ENCODE peak calls at places on chromosomes 7 and 10, in five cellular contexts. E is H9, Q is mesenchymal stem cell, J is neuronal stem cell, U is H1. B is an unnamed sample.

GRCh38 chr10:101113890-101114403 is 17.2 kb upstream of the TLX1 start:
- DNase-seq in Q (no peak), J (no peak), E (no peak), U (no peak), B (no peak)

GRCh38 chr7:107751113-107751512 is 7.2 kb downstream of the CBLL1 start:
- DNase-seq in Q (no peak), U (no peak), E (no peak), J (no peak), B (no peak)

GRCh38 chr7:42238709-42239395 is 1.8 kb upstream of the GLI3 start:
- DNase-seq in U (no peak), Q (peak; percentile 86), J (no peak), E (peak; percentile 41), B (peak; percentile 69)

GRCh38 chr7:30796105-30796869 is 25.1 kb downstream of the MINDY4 start:
- DNase-seq in E (no peak), U (no peak), J (no peak), Q (peak; percentile 69), B (no peak)

GRCh38 chr10:33132626-33133025 is 174.6 kb upstream of the ITGB1 start:
- DNase-seq in U (no peak), J (no peak), E (peak; percentile 51), Q (no peak), B (no peak)

GRCh38 chr10:17954856-17955255 is 3.1 kb downstream of the SLC39A12 start:
- DNase-seq in U (no peak), Q (no peak), J (no peak), E (no peak), B (no peak)

GRCh38 chr10:48245977-48246376 is 28.5 kb downstream of the FRMPD2 start:
- DNase-seq in E (peak; percentile 10), Q (no peak), J (no peak), U (no peak), B (no peak)

GRCh38 chr10:75048669-75049098 is 62.8 kb upstream of the SAMD8 start:
- DNase-seq in J (no peak), U (no peak), E (no peak), Q (peak; percentile 62), B (peak; percentile 45)

GRCh38 chr7:104643587-104644217 is 315.3 kb downstream of the LHFPL3 start:
- DNase-seq in U (peak; percentile 7), E (peak; percentile 48), J (peak; percentile 21), Q (no peak), B (peak; percentile 18)

DNA sequence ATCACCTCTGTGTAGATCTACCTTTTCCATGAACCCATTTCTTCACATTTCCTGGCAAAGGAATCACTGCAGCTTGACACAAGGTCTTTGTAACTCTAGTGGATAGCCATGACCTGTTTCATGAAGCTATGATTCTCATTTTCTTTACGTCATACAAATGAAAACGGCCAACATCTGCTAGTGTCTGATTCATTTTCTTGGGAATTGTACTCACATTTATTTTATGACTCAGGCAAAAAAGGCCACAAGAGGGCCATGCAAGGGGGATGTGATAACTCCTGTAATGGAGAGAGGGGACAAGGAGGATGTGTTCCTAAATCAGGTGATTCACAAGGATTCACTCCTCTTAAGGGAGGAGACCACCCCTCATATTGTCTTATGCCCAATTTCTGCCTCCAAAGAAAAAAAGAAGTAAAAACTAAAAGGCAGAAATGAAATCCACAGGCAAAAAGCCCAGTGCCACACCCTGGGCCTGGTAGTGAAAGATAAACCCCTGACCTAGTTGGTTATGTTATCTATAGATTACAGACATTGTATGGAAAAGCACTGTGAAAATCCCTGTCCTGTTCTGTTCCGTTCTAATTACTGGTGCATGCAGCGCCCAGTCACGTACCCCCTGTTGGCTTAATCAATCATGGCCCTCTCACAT is 249.9 kb downstream of the IPMK start:
- DNase-seq in J (no peak), U (no peak), Q (peak; percentile 32), E (no peak), B (no peak)
- H3K27ac ChIP-seq in J (no peak overlapping the region), U (no peak overlapping the region), Q (no peak overlapping the region), E (no peak overlapping the region), B (no peak overlapping the region)

DNA sequence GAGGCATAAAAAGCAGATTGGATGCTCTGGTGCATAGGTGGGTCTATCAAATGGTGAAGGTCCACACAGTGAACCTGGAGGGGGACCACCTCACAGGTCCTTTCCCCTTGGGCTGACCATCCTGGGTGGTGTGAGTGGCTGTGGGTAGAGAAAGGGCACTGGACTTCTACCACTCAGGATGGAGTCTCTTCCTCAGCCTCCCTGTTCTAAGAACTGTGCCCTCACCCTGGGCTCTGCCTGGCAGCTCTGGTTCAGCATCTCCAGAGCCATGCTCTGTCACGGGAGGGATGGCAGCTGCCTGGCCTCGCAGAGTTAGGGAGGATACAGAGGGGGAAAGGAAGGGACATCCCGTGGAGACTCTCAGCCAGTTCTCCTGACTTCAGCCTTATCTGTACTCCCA is 121.8 kb downstream of the TAX1BP1 start:
- DNase-seq in Q (no peak), E (no peak), U (no peak), J (no peak), B (no peak)
- H2BK12ac ChIP-seq in Q (no peak overlapping the region), E (no peak overlapping the region), U (no peak overlapping the region), J (no peak overlapping the region), B (no peak overlapping the region)

DNA sequence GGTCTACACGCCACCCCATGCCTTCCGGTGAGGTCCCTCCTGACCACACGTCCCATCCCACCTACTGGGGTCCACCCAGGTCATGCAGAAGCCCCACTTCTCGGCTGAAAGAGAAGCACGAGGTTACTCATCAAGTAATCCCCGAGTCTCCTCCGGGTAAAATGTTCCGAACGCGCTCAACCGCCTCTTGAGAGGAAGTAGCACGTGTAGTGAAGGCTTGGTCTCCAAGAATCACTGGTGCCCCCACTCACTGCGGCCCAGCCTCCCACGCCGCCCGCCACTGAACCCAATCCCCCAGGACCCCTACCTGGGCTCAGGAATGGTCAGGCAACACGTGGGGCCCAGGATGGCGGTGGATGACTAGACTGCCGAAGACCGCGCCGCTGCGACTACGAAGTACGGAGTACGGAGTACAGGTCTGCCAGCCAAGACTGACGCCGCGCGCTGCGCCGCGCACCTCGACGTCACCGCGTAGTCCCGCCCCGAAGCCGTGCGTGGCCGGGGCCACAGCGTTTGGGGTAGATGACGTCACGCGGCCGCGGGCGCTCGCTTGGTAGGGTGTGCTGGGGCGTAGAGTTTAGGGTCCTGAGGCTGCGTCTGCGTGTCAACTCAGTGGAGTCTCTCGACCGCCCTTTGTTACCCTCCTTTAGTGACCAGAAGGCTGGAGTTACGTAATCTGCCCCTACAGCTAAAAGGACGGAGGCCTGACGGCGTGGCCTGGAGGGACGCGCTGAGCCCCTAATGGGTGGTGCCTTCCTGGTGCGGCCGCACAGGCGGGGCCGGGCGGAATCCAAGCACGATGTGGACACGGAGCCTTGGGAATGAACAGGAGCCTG is 7.6 kb upstream of the MYO1G start:
- DNase-seq in U (peak; percentile 83), Q (peak; percentile 95), E (peak; percentile 94), J (peak; percentile 91), B (peak; percentile 95)
- H3K4ac ChIP-seq in U (peak overlapping the region; percentile 59), Q (peak overlapping the region; percentile 42), E (peak overlapping the region; percentile 3), J (no peak overlapping the region), B (peak overlapping the region; percentile 73)

GRCh38 chr7:2527505-2528464 is 8.2 kb downstream of the LFNG start:
- DNase-seq in U (no peak), J (no peak), Q (peak; percentile 75), E (no peak), B (no peak)

GRCh38 chr7:2528481-2529095 is 9.0 kb downstream of the LFNG start:
- DNase-seq in E (no peak), J (no peak), Q (no peak), U (no peak), B (no peak)

GRCh38 chr7:2530076-2530967 is 10.7 kb downstream of the LFNG start:
- DNase-seq in J (no peak), U (no peak), E (no peak), Q (no peak), B (no peak)

GRCh38 chr7:2526659-2527504 is 7.3 kb downstream of the LFNG start:
- DNase-seq in J (no peak), U (no peak), E (no peak), Q (no peak), B (no peak)

DNA sequence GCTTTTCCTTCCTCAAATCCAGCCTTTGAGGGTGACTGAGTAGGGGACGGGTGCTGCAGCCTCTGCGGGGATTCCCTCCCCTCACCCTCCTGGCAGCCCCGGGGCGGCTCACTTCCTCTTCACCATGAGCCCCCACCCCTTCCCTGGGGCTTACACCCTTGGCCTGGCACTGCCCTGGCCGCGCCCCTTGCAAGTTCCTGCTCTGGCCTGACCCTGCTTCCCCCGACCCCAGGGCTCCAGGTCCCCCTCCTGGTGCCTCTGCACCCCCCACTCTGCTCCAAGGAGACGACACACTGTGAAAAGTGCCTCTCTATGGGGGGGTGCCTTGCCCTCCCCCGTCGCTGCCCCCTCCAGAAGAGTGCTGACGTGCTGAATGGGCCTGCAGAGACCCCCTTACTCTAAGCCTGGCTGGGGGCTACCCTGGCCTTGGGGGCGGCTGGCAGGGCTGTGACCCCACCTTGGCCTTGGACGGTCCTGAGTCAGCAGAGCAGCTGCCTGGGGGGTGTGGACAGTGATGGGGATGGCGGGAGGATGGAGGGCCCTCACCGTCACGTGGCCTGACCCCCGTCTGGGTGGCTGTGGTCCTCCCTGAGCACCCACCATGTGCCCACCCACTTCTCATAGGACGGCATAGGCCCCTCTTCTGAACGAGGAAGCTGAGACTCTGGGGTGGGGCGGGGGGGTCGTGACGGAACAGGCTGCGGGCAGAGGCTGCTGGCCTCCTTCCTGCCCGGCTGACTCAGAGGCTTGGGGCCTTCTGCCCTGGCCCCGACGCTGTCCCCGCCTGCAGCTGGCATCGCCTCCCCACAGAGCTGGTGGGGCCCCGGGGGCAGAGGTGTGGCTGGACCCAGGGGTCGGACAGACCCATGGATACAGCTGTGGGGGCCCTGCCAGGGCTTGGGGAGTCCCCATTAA is 9.8 kb downstream of the LFNG start:
- DNase-seq in E (no peak), J (no peak), Q (peak; percentile 63), U (no peak), B (no peak)
- H3K27ac ChIP-seq in E (no peak overlapping the region), J (peak overlapping the region; percentile 46), Q (peak overlapping the region; percentile 83), U (no peak overlapping the region), B (no peak overlapping the region)

DNA sequence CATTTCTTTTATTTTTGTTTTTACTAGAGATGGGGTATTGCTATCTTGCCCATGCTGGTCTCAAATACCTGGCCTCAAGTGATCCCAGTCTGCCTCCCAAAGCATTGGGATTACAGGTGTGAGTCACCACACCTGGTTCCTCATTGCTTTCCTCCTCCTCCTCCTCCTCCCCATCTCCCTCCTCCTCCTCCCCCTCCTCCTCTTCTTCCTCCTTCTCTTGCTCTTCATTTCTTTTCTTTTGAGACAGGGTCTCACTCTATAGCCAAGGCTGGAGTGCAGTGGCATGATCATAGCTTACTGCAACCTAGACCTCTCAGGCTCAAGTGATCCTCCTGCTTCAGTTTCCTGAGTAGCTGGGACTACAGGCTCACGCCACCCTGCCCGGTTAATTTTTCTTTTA is 22.2 kb downstream of the LRRC20 start:
- DNase-seq in Q (no peak), J (no peak), E (no peak), U (no peak), B (no peak)
- H2BK12ac ChIP-seq in Q (no peak overlapping the region), J (no peak overlapping the region), E (no peak overlapping the region), U (no peak overlapping the region), B (no peak overlapping the region)

GRCh38 chr7:40843338-40844026 is 708.7 kb downstream of the SUGCT start:
- DNase-seq in U (no peak), E (no peak), J (no peak), Q (peak; percentile 7), B (peak; percentile 62)
- H3K4ac ChIP-seq in U (no peak overlapping the region), E (no peak overlapping the region), J (no peak overlapping the region), Q (no peak overlapping the region), B (no peak overlapping the region)

B was measured in trophoblast cell.